ENCODE peak calls at places on chromosomes 6 and 20, in eight cellular contexts. P is GM23338; T is thoracic aorta; N is PC-9; X is endothelial cell of umbilical vein; R is cardiac fibroblast; Y is Jurkat, Clone E6-1; C is SK-N-MC. H is an unnamed sample.

GRCh38 chr6:116087437-116088027 is 13.1 kb upstream of the NT5DC1 start:
- DNase-seq in C (no peak), Y (no peak), X (no peak), T (no peak), N (peak; percentile 82), R (peak; percentile 11), P (no peak), H (no peak)

GRCh38 chr6:152054441-152054840 is 247.0 kb downstream of the ESR1 start:
- DNase-seq in C (no peak), P (no peak), R (no peak), T (no peak), X (no peak), N (peak; percentile 88), Y (no peak), H (peak; percentile 5)

GRCh38 chr6:99822741-99823512 is 171.1 kb downstream of the MCHR2 start:
- DNase-seq in T (no peak), P (peak; percentile 29), N (peak; percentile 56), C (peak; percentile 53), R (peak; percentile 50), Y (peak; percentile 63), X (peak; percentile 49), H (peak; percentile 17)

GRCh38 chr6:158506577-158506976 is 53.3 kb upstream of the TMEM181 start:
- DNase-seq in Y (no peak), C (no peak), T (no peak), R (no peak), N (no peak), X (peak; percentile 8), P (peak; percentile 94), H (no peak)

GRCh38 chr6:75118925-75119515 is 86.8 kb downstream of the COL12A1 start:
- DNase-seq in T (no peak), X (no peak), C (no peak), P (no peak), R (no peak), N (peak; percentile 58), Y (no peak), H (no peak)

GRCh38 chr6:117616971-117617765 is 14.9 kb upstream of the GOPC start:
- DNase-seq in P (peak; percentile 44), R (no peak), N (no peak), X (peak; percentile 29), Y (no peak), T (no peak), C (no peak), H (no peak)

GRCh38 chr6:17845598-17845997 is 138.9 kb upstream of the NUP153 start:
- DNase-seq in R (no peak), Y (no peak), P (no peak), X (no peak), N (no peak), T (no peak), C (no peak), H (no peak)

GRCh38 chr6:28351493-28351925 is 1.8 kb downstream of the ZKSCAN3 start:
- DNase-seq in N (no peak), Y (no peak), P (no peak), T (no peak), R (no peak), C (no peak), X (no peak), H (no peak)

GRCh38 chr6:32883789-32884188 is 29.8 kb downstream of the PSMB9 start:
- DNase-seq in R (peak; percentile 87), X (no peak), P (peak; percentile 17), N (no peak), Y (no peak), C (no peak), T (no peak), H (peak; percentile 63)

GRCh38 chr6:146775227-146775626 is 176.5 kb downstream of the ADGB start:
- DNase-seq in C (no peak), R (peak; percentile 22), P (peak; percentile 26), X (peak; percentile 2), N (peak; percentile 36), Y (peak; percentile 39), T (no peak), H (no peak)

GRCh38 chr20:910132-910839 is 5.8 kb downstream of the ANGPT4 start:
- DNase-seq in C (no peak), T (no peak), R (peak; percentile 18), N (no peak), P (no peak), X (no peak), Y (no peak), H (no peak)

GRCh38 chr20:40532103-40532502 is 156.9 kb downstream of the MAFB start:
- DNase-seq in C (no peak), R (peak; percentile 26), T (no peak), P (peak; percentile 78), N (no peak), X (peak; percentile 11), Y (peak; percentile 11), H (no peak)

GRCh38 chr20:17530153-17530552 is 1.0 kb downstream of the BFSP1 start:
- DNase-seq in C (no peak), N (no peak), T (no peak), X (no peak), R (no peak), Y (no peak), P (no peak), H (no peak)

GRCh38 chr20:17530716-17531536 is at the start of gene BFSP1:
- DNase-seq in R (peak; percentile 74), C (no peak), P (peak; percentile 88), T (no peak), X (peak; percentile 72), Y (peak; percentile 54), N (peak; percentile 39), H (no peak)

GRCh38 chr20:17529586-17529985 is 1.6 kb downstream of the BFSP1 start:
- DNase-seq in Y (no peak), R (no peak), P (no peak), C (no peak), T (no peak), X (no peak), N (no peak), H (no peak)

GRCh38 chr20:17533396-17533795 is 2.2 kb upstream of the BFSP1 start:
- DNase-seq in N (peak; percentile 40), T (no peak), C (no peak), X (peak; percentile 38), Y (peak; percentile 70), R (peak; percentile 68), P (peak; percentile 68), H (peak; percentile 24)

DNA sequence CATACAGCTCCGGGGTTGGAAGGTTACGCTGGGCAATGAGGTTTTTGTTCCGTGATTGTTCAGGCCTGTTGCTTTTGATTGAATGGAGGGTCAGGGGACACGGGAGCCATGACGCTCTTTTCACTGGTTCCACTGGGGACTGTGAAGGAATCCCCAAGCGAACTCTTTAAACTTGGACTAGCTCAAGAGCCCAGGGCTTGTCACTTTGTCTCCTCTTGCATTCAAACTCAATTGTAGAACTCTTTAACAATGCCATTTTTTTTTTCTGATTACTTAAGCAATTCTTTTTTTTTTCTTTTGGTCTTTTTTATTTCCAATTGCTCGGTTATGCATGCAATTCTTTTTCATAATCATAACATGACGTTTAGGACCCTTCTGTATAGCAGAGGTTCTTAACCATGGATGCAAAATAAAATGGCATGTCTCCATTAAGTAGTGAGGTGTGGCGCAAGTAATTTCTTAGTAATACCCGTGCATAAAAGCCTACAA is 402 bp upstream of the BFSP1 start:
- DNase-seq in N (no peak), T (no peak), C (no peak), Y (no peak), X (peak; percentile 46), P (no peak), R (no peak), H (no peak)
- H3K4me3 ChIP-seq in N (peak overlapping the region; percentile 66), T (peak overlapping the region; percentile 89), C (peak overlapping the region; percentile 85), Y (peak overlapping the region; percentile 53), X (peak overlapping the region; percentile 45), P (peak overlapping the region; percentile 56), R (peak overlapping the region; percentile 48), H (peak overlapping the region; percentile 50)

DNA sequence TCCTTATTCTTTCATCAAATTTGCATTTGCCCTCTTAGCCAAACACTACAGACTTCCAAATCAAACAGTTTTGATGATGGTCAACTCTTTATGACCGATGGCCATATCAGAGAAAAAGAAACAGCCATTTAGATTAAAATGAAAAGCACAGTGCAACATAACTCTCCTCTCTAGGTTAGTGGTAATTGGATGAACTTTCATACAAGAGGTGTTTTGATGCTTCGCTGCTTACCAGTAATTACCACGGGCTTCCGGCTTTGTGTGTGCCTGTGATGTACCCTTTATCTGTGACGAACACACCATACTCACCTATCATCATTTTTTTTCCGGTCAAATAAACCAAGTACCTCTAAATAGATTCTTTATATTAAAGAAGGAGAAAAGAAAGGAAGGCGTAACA is 181.8 kb downstream of the FOXA2 start:
- DNase-seq in R (no peak), Y (no peak), P (no peak), C (no peak), N (no peak), T (no peak), X (no peak), H (no peak)
- H3K4me3 ChIP-seq in R (no peak overlapping the region), Y (no peak overlapping the region), P (no peak overlapping the region), C (no peak overlapping the region), N (no peak overlapping the region), T (no peak overlapping the region), X (no peak overlapping the region), H (no peak overlapping the region)

DNA sequence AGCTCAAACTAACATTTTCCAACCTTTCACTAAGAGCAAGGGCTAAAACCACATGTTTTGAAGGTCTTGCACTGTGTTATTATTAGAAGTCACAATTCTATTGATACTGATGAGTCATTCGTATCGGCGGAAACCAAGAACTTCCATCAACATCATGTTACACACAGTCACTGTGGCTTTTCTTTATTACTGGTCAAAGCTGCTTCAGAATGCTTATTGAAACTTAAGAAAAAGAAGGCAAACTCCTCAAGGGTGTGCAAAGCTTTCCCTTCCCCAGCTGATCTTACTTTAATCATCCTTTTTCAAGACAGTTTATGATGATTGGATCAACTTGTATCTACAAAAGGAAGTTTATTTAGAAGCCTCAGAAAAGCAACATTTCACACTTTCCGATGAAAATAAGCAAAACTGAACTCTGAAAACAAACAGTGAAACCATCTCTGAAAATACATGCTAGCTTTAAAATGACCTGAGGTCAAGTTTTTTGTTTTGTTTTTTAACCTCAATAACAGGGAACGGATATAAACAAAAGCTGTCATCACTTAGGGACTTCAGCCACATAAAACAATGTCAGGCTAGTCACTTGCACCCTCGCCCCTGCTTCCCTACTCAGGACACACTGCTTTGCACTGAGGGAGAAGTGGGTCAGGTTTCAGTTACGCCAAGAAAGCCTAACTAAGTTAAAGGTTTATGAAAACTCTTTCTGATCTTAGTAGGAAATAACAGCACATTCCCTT is 11.7 kb downstream of the BACH2 start:
- DNase-seq in T (no peak), Y (no peak), C (no peak), N (peak; percentile 51), X (peak; percentile 87), P (no peak), R (peak; percentile 3), H (no peak)
- H3K4me3 ChIP-seq in T (peak overlapping the region; percentile 54), Y (peak overlapping the region; percentile 34), C (no peak overlapping the region), N (peak overlapping the region; percentile 53), X (peak overlapping the region; percentile 17), P (no peak overlapping the region), R (peak overlapping the region; percentile 5), H (peak overlapping the region; percentile 23)

DNA sequence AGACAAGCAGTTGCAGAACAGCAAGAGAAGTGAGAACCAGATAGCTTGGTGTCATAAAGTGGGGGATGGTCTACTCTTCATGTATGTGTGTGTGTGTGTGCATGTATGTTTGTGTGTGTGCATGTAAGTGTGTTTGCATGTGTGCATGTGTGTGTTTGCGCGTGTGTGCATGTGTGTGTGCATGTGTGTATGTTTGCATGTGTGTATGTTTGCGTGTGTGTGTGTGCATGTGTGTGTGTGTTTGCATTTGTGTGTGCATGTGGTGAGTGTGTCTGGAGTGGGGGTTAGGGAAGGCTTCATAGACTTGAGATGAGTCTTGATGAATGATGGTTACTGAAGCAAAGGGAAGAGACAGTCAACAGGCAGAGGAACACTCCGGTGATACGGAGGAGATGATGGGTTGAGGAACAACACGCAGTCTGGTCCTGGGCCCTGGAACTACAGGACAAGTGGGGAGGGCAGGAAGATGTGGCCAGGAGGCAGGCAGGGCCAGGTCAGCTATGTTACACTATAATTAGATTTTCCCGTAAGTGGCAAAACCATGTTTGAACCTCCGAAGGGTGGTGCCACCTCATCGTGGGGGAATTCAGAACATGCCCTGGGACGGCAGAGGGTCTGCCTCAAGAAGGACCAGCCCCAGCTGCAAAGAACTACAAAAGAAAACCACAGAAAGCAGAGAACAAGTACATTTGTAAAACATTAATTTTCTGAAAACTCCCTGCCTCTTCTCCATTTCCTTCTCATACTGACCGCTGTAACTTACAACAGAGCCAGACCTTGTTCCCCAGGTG is 38.7 kb upstream of the PDE10A start:
- DNase-seq in C (no peak), P (no peak), N (no peak), X (no peak), R (no peak), Y (no peak), T (no peak), H (no peak)
- H3K4me3 ChIP-seq in C (no peak overlapping the region), P (no peak overlapping the region), N (no peak overlapping the region), X (no peak overlapping the region), R (no peak overlapping the region), Y (no peak overlapping the region), T (no peak overlapping the region), H (no peak overlapping the region)

H was measured in skeletal muscle cell.